ENCODE peak calls at places on chromosomes 16 and 17, in four cellular contexts. One of them, this sample, is unnamed. For H3K79me2, H3K79me1 and H3K27me3, the result is how much of the 10 kb centered on the place peaks cover.

GRCh38 chr17:6701719-6702118 is 11.4 kb downstream of the SLC13A5 start:
- DNase-seq in H9: peak
- DNase-seq in H1: peak
- DNase-seq in trophoblast cell: no peak
- DNase-seq in this sample: peak

GRCh38 chr17:61594294-61594825 is 3.3 kb upstream of the NACA2 start:
- DNase-seq in H9: no peak
- DNase-seq in H1: no peak
- DNase-seq in trophoblast cell: no peak
- DNase-seq in this sample: no peak

GRCh38 chr17:61075988-61076387 is 323.7 kb upstream of the TBX2 start:
- DNase-seq in H9: no peak
- DNase-seq in H1: no peak
- DNase-seq in trophoblast cell: no peak
- DNase-seq in this sample: no peak

GRCh38 chr17:47400333-47400732 is 76.6 kb downstream of the EFCAB13 start:
- DNase-seq in H9: no peak
- DNase-seq in H1: no peak
- DNase-seq in trophoblast cell: no peak
- DNase-seq in this sample: no peak

GRCh38 chr17:74591503-74591902 is 580 bp downstream of the CD300LD start:
- DNase-seq in H9: no peak
- DNase-seq in H1: no peak
- DNase-seq in trophoblast cell: no peak
- DNase-seq in this sample: no peak

GRCh38 chr17:36723459-36723858 is 122.1 kb downstream of the MRM1 start:
- DNase-seq in H9: no peak
- DNase-seq in H1: no peak
- DNase-seq in trophoblast cell: no peak
- DNase-seq in this sample: no peak

GRCh38 chr17:17387017-17387416 is 83.8 kb downstream of the NT5M start:
- DNase-seq in H9: no peak
- DNase-seq in H1: no peak
- DNase-seq in trophoblast cell: no peak
- DNase-seq in this sample: no peak

GRCh38 chr17:17729620-17730249 is 48.5 kb downstream of the RAI1 start:
- DNase-seq in H9: peak
- DNase-seq in H1: peak
- DNase-seq in trophoblast cell: peak
- DNase-seq in this sample: peak

GRCh38 chr17:75288784-75289121 is 480 bp downstream of the SLC25A19 start:
- DNase-seq in H9: peak
- DNase-seq in H1: peak
- DNase-seq in trophoblast cell: no peak
- DNase-seq in this sample: peak

GRCh38 chr17:42249681-42250446 is 26.3 kb downstream of the STAT5B start:
- DNase-seq in H9: no peak
- DNase-seq in H1: no peak
- DNase-seq in trophoblast cell: no peak
- DNase-seq in this sample: no peak

GRCh38 chr17:58046230-58047094 is 36.8 kb upstream of the DYNLL2 start:
- DNase-seq in H9: peak
- DNase-seq in H1: peak
- DNase-seq in trophoblast cell: no peak
- DNase-seq in this sample: peak

GRCh38 chr17:44177641-44178040 is 7.1 kb downstream of the ASB16 start:
- DNase-seq in H9: no peak
- DNase-seq in H1: no peak
- DNase-seq in trophoblast cell: no peak
- DNase-seq in this sample: no peak

GRCh38 chr17:8470447-8471047 is 34.9 kb downstream of the NDEL1 start:
- DNase-seq in H9: peak
- DNase-seq in H1: no peak
- DNase-seq in trophoblast cell: no peak
- DNase-seq in this sample: no peak

GRCh38 chr17:81090361-81091133 is 55.6 kb downstream of the BAIAP2 start:
- DNase-seq in H9: peak
- DNase-seq in H1: peak
- DNase-seq in trophoblast cell: peak
- DNase-seq in this sample: peak

GRCh38 chr16:11350531-11351335 is 5.5 kb downstream of the RMI2 start:
- DNase-seq in H9: no peak
- DNase-seq in H1: no peak
- DNase-seq in trophoblast cell: no peak
- DNase-seq in this sample: no peak

GRCh38 chr17:33712120-33712519 is 419.0 kb upstream of the ASIC2 start:
- DNase-seq in H9: peak
- DNase-seq in H1: no peak
- DNase-seq in trophoblast cell: no peak
- DNase-seq in this sample: peak

GRCh38 chr17:59106463-59107305 is at the start of gene TRIM37:
- DNase-seq in H9: peak
- DNase-seq in H1: peak
- DNase-seq in trophoblast cell: peak
- DNase-seq in this sample: peak

GRCh38 chr17:59097876-59098275 is 8.8 kb downstream of the TRIM37 start:
- DNase-seq in H9: no peak
- DNase-seq in H1: no peak
- DNase-seq in trophoblast cell: no peak
- DNase-seq in this sample: no peak

GRCh38 chr17:59105852-59106462 is 723 bp downstream of the TRIM37 start:
- DNase-seq in H9: no peak
- DNase-seq in H1: no peak
- DNase-seq in trophoblast cell: peak
- DNase-seq in this sample: peak

GRCh38 chr17:59101178-59101577 is 5.5 kb downstream of the TRIM37 start:
- DNase-seq in H9: no peak
- DNase-seq in H1: no peak
- DNase-seq in trophoblast cell: no peak
- DNase-seq in this sample: no peak
- H3K79me2 ChIP-seq in H9: under half
- H3K79me2 ChIP-seq in H1: half or more
- H3K79me2 ChIP-seq in trophoblast cell: under half
- H3K79me2 ChIP-seq in this sample: under half

DNA sequence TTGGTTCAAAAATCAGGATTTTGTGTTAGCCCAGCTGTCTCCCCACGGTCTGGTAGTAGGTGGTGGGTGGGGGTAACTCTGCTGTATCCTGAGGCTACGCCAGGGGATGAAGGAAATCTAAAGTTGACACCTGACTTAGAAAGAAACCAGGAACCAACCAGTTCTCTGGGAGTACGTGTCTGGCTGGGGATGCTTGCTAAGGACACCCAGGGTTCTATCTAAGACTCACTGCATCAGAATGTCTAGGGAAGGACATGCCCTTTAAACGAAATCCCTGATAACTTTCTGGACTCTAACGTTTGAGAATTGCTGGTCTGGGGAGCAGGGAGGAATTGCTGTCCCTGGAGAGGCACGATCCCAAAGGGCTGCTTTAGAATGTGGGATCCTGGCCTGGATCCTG is 39.2 kb upstream of the CES5A start:
- DNase-seq in H9: no peak
- DNase-seq in H1: no peak
- DNase-seq in trophoblast cell: no peak
- DNase-seq in this sample: no peak
- H3K79me1 ChIP-seq in H9: under half
- H3K79me1 ChIP-seq in H1: under half
- H3K79me1 ChIP-seq in trophoblast cell: under half
- H3K79me1 ChIP-seq in this sample: under half

GRCh38 chr17:82807101-82807500 is 32.7 kb downstream of the ZNF750 start:
- DNase-seq in H9: no peak
- DNase-seq in H1: no peak
- DNase-seq in trophoblast cell: no peak
- DNase-seq in this sample: no peak
- H3K27me3 ChIP-seq in H9: under half
- H3K27me3 ChIP-seq in H1: under half
- H3K27me3 ChIP-seq in trophoblast cell: under half
- H3K27me3 ChIP-seq in this sample: under half

DNA sequence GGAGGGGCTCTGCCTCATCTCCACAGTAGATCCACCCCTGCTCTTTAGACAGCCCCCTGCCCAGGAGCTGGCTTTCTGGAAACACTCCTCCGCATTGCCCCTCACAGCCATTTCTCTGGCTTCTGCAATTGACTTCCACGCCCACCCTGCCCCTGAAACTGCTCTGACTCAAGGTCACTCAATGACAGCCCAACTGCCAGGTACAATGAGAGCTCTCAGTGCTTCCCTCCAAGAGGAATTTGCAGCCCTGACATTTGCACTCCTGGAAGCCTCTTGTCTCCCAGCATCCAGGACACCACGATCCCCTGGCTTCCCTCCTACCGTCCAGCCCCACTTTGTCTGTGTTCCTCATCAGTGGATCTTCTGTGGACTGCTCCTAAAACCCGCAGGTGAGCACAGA is 421.5 kb downstream of the SOX9 start:
- DNase-seq in H9: no peak
- DNase-seq in H1: no peak
- DNase-seq in trophoblast cell: no peak
- DNase-seq in this sample: no peak
- H3K79me2 ChIP-seq in H9: under half
- H3K79me2 ChIP-seq in H1: under half
- H3K79me2 ChIP-seq in trophoblast cell: under half
- H3K79me2 ChIP-seq in this sample: under half

GRCh38 chr16:87372305-87372704 is 11.3 kb downstream of the FBXO31 start:
- DNase-seq in H9: no peak
- DNase-seq in H1: no peak
- DNase-seq in trophoblast cell: no peak
- DNase-seq in this sample: no peak

GRCh38 chr16:87371261-87371866 is 12.2 kb downstream of the FBXO31 start:
- DNase-seq in H9: no peak
- DNase-seq in H1: no peak
- DNase-seq in trophoblast cell: no peak
- DNase-seq in this sample: no peak

GRCh38 chr16:87369117-87369775 is 14.3 kb downstream of the FBXO31 start:
- DNase-seq in H9: no peak
- DNase-seq in H1: no peak
- DNase-seq in trophoblast cell: no peak
- DNase-seq in this sample: no peak

GRCh38 chr16:87368029-87368765 is 15.4 kb downstream of the FBXO31 start:
- DNase-seq in H9: no peak
- DNase-seq in H1: no peak
- DNase-seq in trophoblast cell: no peak
- DNase-seq in this sample: no peak

DNA sequence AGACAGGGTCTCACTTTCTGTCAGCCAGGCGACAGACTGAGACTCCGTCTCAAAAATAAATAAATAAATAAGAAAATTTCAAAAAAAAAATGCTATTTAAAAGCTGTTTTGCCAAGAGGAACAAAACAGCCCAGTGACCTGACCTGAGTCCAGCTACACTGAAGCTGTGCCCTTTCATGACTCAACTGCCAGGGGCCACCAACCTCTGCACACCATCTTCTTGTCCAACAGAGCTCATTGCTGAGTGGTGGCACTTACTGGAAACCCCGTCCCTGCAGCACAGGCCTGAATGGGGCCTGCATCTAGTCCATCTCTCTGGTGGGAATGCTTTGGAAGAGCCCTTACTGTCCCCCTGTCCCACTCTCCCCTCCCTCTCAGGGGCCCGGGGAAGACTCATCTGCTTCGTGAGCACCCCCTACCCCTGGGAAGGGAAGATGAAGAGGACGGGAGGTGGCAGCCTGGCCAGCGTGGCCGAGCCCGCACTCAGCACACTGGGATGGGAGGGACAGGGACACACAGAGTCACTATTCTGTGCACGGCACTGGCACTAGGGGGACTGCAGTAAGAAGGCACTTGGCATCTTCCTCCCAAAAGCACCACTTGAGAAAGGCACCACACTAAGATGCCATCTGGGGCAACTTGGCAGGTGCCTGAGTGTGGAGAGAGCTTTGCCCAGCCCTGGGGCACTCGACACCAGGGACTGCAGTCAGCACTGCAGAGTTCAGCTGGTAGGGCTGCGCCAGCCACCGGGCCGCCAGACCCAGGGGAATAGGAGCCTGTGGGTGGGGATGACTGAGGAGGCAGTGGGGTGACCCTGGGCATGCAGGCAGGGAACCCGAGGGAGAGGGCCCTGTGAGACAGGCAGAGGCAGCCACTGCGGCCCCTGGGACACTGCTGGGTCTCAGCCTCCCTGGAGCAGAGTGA is 13.5 kb downstream of the FBXO31 start:
- DNase-seq in H9: no peak
- DNase-seq in H1: no peak
- DNase-seq in trophoblast cell: no peak
- DNase-seq in this sample: no peak
- H3K79me1 ChIP-seq in H9: under half
- H3K79me1 ChIP-seq in H1: under half
- H3K79me1 ChIP-seq in trophoblast cell: under half
- H3K79me1 ChIP-seq in this sample: under half

GRCh38 chr16:85833540-85833914 is 34.0 kb downstream of the COX4I1 start:
- DNase-seq in H9: no peak
- DNase-seq in H1: no peak
- DNase-seq in trophoblast cell: no peak
- DNase-seq in this sample: no peak
- H3K27me3 ChIP-seq in H9: under half
- H3K27me3 ChIP-seq in H1: under half
- H3K27me3 ChIP-seq in trophoblast cell: under half
- H3K27me3 ChIP-seq in this sample: under half

GRCh38 chr17:2062571-2063183 is 7.8 kb downstream of the HIC1 start:
- DNase-seq in H9: peak
- DNase-seq in H1: no peak
- DNase-seq in trophoblast cell: no peak
- DNase-seq in this sample: peak
- H3K79me2 ChIP-seq in H9: under half
- H3K79me2 ChIP-seq in H1: under half
- H3K79me2 ChIP-seq in trophoblast cell: under half
- H3K79me2 ChIP-seq in this sample: under half

This sample was measured in mesendoderm.